ENCODE peak calls at places on chromosomes 6 and 20, in seven cellular contexts. E is ACHN; T is stimulated activated CD4-positive, alpha-beta T cell treated with anti-CD3 and anti-CD28 coated beads, Interleukin-4, amount 100 ng/mL, for 24 hours; B is neural crest cell; U is HTR-8/SVneo; Y is fibroblast of mammary gland; J is upper lobe of left lung. D is an unnamed sample.

GRCh38 chr6:109236140-109237081 is 141.1 kb downstream of the CEP57L1 start:
- DNase-seq in B (no peak), T (peak; percentile 10), E (no peak), J (no peak), U (no peak), Y (no peak), D (peak; percentile 65)

GRCh38 chr6:158557927-158558326 is 2.0 kb upstream of the TMEM181 start:
- DNase-seq in J (no peak), T (no peak), B (no peak), E (no peak), U (no peak), Y (no peak), D (no peak)

GRCh38 chr6:64037421-64037820 is 401.8 kb downstream of the PHF3 start:
- DNase-seq in B (no peak), U (no peak), E (no peak), T (no peak), J (no peak), Y (no peak), D (no peak)

GRCh38 chr6:30600576-30600975 is 16.5 kb downstream of the PPP1R10 start:
- DNase-seq in Y (no peak), U (no peak), T (no peak), J (no peak), B (no peak), E (no peak), D (no peak)

GRCh38 chr6:131101911-131102680 is 33.2 kb upstream of the AKAP7 start:
- DNase-seq in Y (no peak), T (no peak), J (no peak), E (peak; percentile 72), B (no peak), U (no peak), D (no peak)

GRCh38 chr6:167015302-167015701 is 16.1 kb downstream of the CEP43 start:
- DNase-seq in Y (no peak), J (peak; percentile 13), E (no peak), U (no peak), T (no peak), B (no peak), D (no peak)

GRCh38 chr20:43669332-43669731 is 2.4 kb downstream of the MYBL2 start:
- DNase-seq in U (peak; percentile 78), J (no peak), E (peak; percentile 74), B (no peak), T (no peak), Y (peak; percentile 59), D (no peak)

GRCh38 chr6:45466686-45467085 is 89.0 kb upstream of the SUPT3H start:
- DNase-seq in T (no peak), J (no peak), Y (no peak), B (no peak), E (no peak), U (no peak), D (no peak)

GRCh38 chr6:40320441-40320840 is 266.7 kb downstream of the LRFN2 start:
- DNase-seq in U (no peak), Y (no peak), E (no peak), T (no peak), J (no peak), B (no peak), D (no peak)

GRCh38 chr20:46341374-46342044 is 33.2 kb upstream of the CDH22 start:
- DNase-seq in Y (no peak), B (peak; percentile 53), T (no peak), J (no peak), U (no peak), E (no peak), D (no peak)

GRCh38 chr6:31446481-31446880 is 43.1 kb downstream of the MICA start:
- DNase-seq in U (no peak), B (no peak), E (no peak), J (no peak), T (no peak), Y (peak; percentile 14), D (no peak)

GRCh38 chr6:33082702-33083101 is 6.9 kb downstream of the HLA-DPB1 start:
- DNase-seq in B (no peak), Y (peak; percentile 59), J (no peak), U (no peak), T (no peak), E (peak; percentile 41), D (no peak)

GRCh38 chr6:106243261-106243660 is 82.3 kb downstream of the ATG5 start:
- DNase-seq in B (no peak), Y (no peak), U (no peak), T (no peak), E (no peak), J (no peak), D (no peak)

GRCh38 chr6:142566628-142567396 is 265.0 kb downstream of the ADGRG6 start:
- DNase-seq in B (peak; percentile 77), U (peak; percentile 33), E (peak; percentile 47), Y (peak; percentile 74), J (peak; percentile 12), T (peak; percentile 72), D (no peak)

GRCh38 chr20:5353624-5354496 is 37.1 kb upstream of the PROKR2 start:
- DNase-seq in E (peak; percentile 28), U (peak; percentile 11), B (no peak), T (no peak), Y (peak; percentile 33), J (no peak), D (no peak)

GRCh38 chr6:40738551-40738950 is 151.4 kb upstream of the LRFN2 start:
- DNase-seq in U (no peak), J (no peak), T (no peak), B (no peak), Y (no peak), E (no peak), D (no peak)

D was measured in pancreas.